ENCODE peak calls at places on chromosome 15, in seven cellular contexts. B is GM12878, D is SK-N-SH, Z is HCT116, T is HepG2, G is K562, W is H1. S is an unnamed sample.

GRCh38 chr15:98946301-98947255 is 61.0 kb downstream of the PGPEP1L start:
- DNase-seq in B (no peak), D (no peak), Z (no peak), T (no peak), G (no peak), W (no peak), S (no peak)

GRCh38 chr15:101324513-101325177 is 29.6 kb upstream of the SNRPA1 start:
- DNase-seq in B (no peak), D (no peak), Z (no peak), T (peak), G (no peak), W (no peak), S (no peak)

GRCh38 chr15:74193305-74193718 is 9.3 kb downstream of the STRA6 start:
- DNase-seq in B (peak), D (no peak), Z (peak), T (no peak), G (no peak), W (no peak), S (no peak)

GRCh38 chr15:73927003-73927475 is 777 bp downstream of the LOXL1 start:
- DNase-seq in B (no peak), D (no peak), Z (peak), T (no peak), G (no peak), W (no peak), S (peak)

GRCh38 chr15:78018968-78019644 is 58.4 kb downstream of the TBC1D2B start:
- DNase-seq in B (no peak), D (no peak), Z (no peak), T (no peak), G (peak), W (no peak), S (no peak)

GRCh38 chr15:39859609-39860008 is 60.5 kb downstream of the GPR176 start:
- DNase-seq in B (no peak), D (no peak), Z (no peak), T (no peak), G (no peak), W (no peak), S (no peak)

GRCh38 chr15:96330064-96330449 is 443 bp upstream of the NR2F2 start:
- DNase-seq in B (no peak), D (no peak), Z (peak), T (no peak), G (no peak), W (no peak), S (peak)

GRCh38 chr15:98983333-98983732 is 24.3 kb downstream of the PGPEP1L start:
- DNase-seq in B (no peak), D (no peak), Z (no peak), T (no peak), G (peak), W (no peak), S (peak)

GRCh38 chr15:44243829-44244228 is 44.7 kb upstream of the GOLM2 start:
- DNase-seq in B (no peak), D (no peak), Z (peak), T (no peak), G (no peak), W (no peak), S (no peak)

GRCh38 chr15:79310985-79311900 is at the start of gene TMED3:
- DNase-seq in B (peak), D (peak), Z (peak), T (peak), G (peak), W (peak), S (peak)

GRCh38 chr15:66098019-66098363 is 155.6 kb downstream of the MEGF11 start:
- DNase-seq in B (no peak), D (no peak), Z (no peak), T (no peak), G (no peak), W (no peak), S (no peak)

GRCh38 chr15:84840741-84841429 is 23.7 kb downstream of the ALPK3 start:
- DNase-seq in B (no peak), D (peak), Z (peak), T (peak), G (no peak), W (no peak), S (no peak)

GRCh38 chr15:36109943-36110658 is 469.3 kb upstream of the CDIN1 start:
- DNase-seq in B (no peak), D (no peak), Z (no peak), T (no peak), G (no peak), W (no peak), S (no peak)

GRCh38 chr15:77118787-77119410 is 48.0 kb upstream of the TSPAN3 start:
- DNase-seq in B (peak), D (peak), Z (peak), T (peak), G (peak), W (no peak), S (peak)

GRCh38 chr15:39135989-39136388 is 444.9 kb upstream of the THBS1 start:
- DNase-seq in B (no peak), D (no peak), Z (no peak), T (no peak), G (no peak), W (no peak), S (no peak)

GRCh38 chr15:35827156-35827555 is 281.2 kb upstream of the DPH6 start:
- DNase-seq in B (no peak), D (no peak), Z (no peak), T (no peak), G (no peak), W (no peak), S (peak)

GRCh38 chr15:60901647-60902046 is 327.5 kb downstream of the RORA start:
- DNase-seq in B (peak), D (no peak), Z (no peak), T (no peak), G (no peak), W (no peak), S (no peak)

GRCh38 chr15:101045835-101046691 is 126.9 kb downstream of the LRRK1 start:
- DNase-seq in B (no peak), D (no peak), Z (no peak), T (no peak), G (no peak), W (no peak), S (no peak)

GRCh38 chr15:75843618-75844610 is 667 bp downstream of the UBE2Q2 start:
- DNase-seq in B (no peak), D (peak), Z (no peak), T (peak), G (peak), W (no peak), S (peak)

GRCh38 chr15:72534522-72534921 is 60.4 kb downstream of the ARIH1 start:
- DNase-seq in B (no peak), D (no peak), Z (no peak), T (no peak), G (no peak), W (no peak), S (no peak)

GRCh38 chr15:66923438-66923881 is 141.9 kb upstream of the SMAD3 start:
- DNase-seq in B (no peak), D (peak), Z (peak), T (peak), G (peak), W (no peak), S (no peak)

GRCh38 chr15:42772126-42772525 is 35.2 kb upstream of the CDAN1 start:
- DNase-seq in B (no peak), D (no peak), Z (no peak), T (no peak), G (no peak), W (no peak), S (no peak)

GRCh38 chr15:74725845-74726773 is 781 bp upstream of the CYP1A1 start:
- DNase-seq in B (no peak), D (peak), Z (no peak), T (peak), G (no peak), W (no peak), S (peak)

GRCh38 chr15:39056357-39056756 is 491.7 kb upstream of the RASGRP1 start:
- DNase-seq in B (no peak), D (no peak), Z (no peak), T (no peak), G (no peak), W (no peak), S (no peak)

GRCh38 chr15:60667190-60667868 is 188.4 kb upstream of the ICE2 start:
- DNase-seq in B (no peak), D (no peak), Z (no peak), T (no peak), G (no peak), W (no peak), S (no peak)

GRCh38 chr15:39581501-39582285 is 814 bp downstream of the THBS1 start:
- DNase-seq in B (no peak), D (peak), Z (no peak), T (peak), G (peak), W (no peak), S (peak)

GRCh38 chr15:58361291-58361759 is 70.5 kb upstream of the LIPC start:
- DNase-seq in B (no peak), D (no peak), Z (no peak), T (no peak), G (no peak), W (no peak), S (no peak)

GRCh38 chr15:67785431-67785830 is 39.9 kb upstream of the SKOR1 start:
- DNase-seq in B (no peak), D (no peak), Z (no peak), T (no peak), G (no peak), W (no peak), S (no peak)

DNA sequence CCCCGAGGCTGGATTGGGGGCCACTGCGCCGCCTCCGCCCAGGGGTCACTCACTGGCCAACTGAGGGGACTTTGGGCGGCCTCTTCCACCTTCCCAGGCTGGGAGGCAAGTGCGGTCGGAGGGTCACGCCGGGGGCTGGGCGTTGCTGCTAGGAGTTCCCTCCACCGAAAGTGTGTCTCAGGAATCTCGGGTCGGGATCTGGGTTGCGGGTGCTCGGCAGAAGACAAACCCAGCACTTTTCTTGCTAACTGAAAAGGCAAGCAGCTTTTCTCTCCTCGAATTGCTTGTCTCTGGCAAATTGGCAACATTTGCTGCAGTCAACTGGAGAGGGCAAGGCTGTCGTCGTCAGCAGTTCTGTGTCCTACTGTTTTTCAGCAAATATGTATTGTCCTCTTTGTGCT is 376 bp upstream of the SLC30A4 start:
- DNase-seq in B (no peak), D (no peak), Z (no peak), T (no peak), G (no peak), W (no peak), S (no peak)
- TF ChIP-seq JUND in B (no peak), D (no peak), Z (no peak), T (no peak), G (no peak), W (no peak), S (no peak)

GRCh38 chr15:57235865-57236264 is 140.4 kb upstream of the CGNL1 start:
- DNase-seq in B (no peak), D (peak), Z (no peak), T (no peak), G (peak), W (no peak), S (no peak)
- TF ChIP-seq JUND in B (no peak), D (no peak), Z (no peak), T (no peak), G (no peak), W (no peak), S (no peak)

DNA sequence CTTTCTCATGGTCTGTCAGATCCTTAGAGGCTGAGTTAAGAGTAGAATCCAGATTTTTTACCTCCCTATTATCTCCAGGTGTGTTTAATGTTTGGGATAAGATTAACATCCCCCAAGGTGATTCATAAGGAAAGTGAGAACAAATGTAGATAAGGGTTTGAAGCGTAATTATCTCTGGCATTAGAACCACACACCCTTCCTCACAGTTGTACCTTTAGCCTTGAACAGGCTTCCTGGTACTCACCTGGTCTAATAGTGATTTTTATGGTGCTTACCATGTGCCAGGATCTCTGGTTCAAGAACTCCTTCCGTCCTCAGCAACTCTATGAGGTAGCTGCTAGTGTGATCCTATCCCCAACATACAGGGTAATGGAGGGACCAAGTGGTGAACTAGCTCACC is 27.7 kb downstream of the SEMA6D start:
- DNase-seq in B (no peak), D (no peak), Z (no peak), T (no peak), G (no peak), W (no peak), S (no peak)
- TF ChIP-seq JUND in B (no peak), D (no peak), Z (no peak), T (no peak), G (no peak), W (no peak), S (no peak)

DNA sequence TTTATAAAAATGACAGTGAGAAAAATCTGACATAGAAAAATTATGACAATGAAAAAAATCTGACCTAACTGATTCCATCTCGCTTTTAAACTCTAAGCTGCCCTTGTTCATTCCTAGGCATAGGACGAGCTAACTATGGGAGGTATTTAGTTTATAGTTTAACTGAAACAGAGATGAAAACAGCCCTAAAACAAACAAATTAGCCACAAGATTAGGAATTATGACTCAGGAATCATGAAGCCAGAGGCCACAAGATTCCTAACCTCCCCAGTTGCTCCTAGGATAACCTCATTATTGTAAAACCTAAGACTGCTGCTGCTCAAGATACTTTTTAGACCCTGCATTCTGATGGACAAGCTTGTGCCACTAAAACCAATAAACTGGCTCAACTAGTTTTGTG is 122.7 kb upstream of the MNS1 start:
- DNase-seq in B (no peak), D (no peak), Z (no peak), T (no peak), G (no peak), W (no peak), S (no peak)
- TF ChIP-seq JUND in B (no peak), D (no peak), Z (no peak), T (no peak), G (no peak), W (no peak), S (no peak)

GRCh38 chr15:80645494-80646065 is 49.5 kb upstream of the ABHD17C start:
- DNase-seq in B (no peak), D (no peak), Z (no peak), T (no peak), G (no peak), W (no peak), S (no peak)
- TF ChIP-seq JUND in B (no peak), D (no peak), Z (no peak), T (no peak), G (no peak), W (no peak), S (no peak)

GRCh38 chr15:90099868-90100854 is 2.1 kb downstream of the IDH2 start:
- DNase-seq in B (no peak), D (no peak), Z (no peak), T (peak), G (no peak), W (no peak), S (peak)
- TF ChIP-seq JUND in B (no peak), D (no peak), Z (no peak), T (no peak), G (no peak), W (no peak), S (no peak)

S was measured in T47D.